ENCODE peak calls at places on chromosomes 4 and X, in four cellular contexts. A is myocyte, X is DMS 273 treated with DMSO at 0.1 percent for 48 hours, U is fibroblast of pulmonary artery. C is an unnamed sample.

GRCh38 chr4:74873545-74874295 is 59.2 kb upstream of the PARM1 start:
- DNase-seq in A (peak), X (no peak), U (peak), C (no peak)

GRCh38 chrX:71466979-71467523 is 65.9 kb upstream of the OGT start:
- DNase-seq in U (no peak), A (no peak), X (no peak), C (no peak)

GRCh38 chr4:807792-808191 is 18.1 kb downstream of the CPLX1 start:
- DNase-seq in U (no peak), X (no peak), A (no peak), C (no peak)

GRCh38 chr4:137749466-137749865 is 217.2 kb upstream of the PCDH18 start:
- DNase-seq in U (peak), X (no peak), A (peak), C (no peak)

GRCh38 chr4:83959160-83959559 is 423.3 kb downstream of the GPAT3 start:
- DNase-seq in A (no peak), X (no peak), U (no peak), C (no peak)

GRCh38 chr4:172850838-172851237 is 317.8 kb upstream of the GALNT7 start:
- DNase-seq in X (no peak), U (peak), A (peak), C (no peak)

GRCh38 chr4:120771907-120772306 is 150.6 kb downstream of the PRDM5 start:
- DNase-seq in U (no peak), A (no peak), X (no peak), C (no peak)

GRCh38 chr4:6891436-6892170 is 18.0 kb upstream of the TBC1D14 start:
- DNase-seq in X (no peak), A (no peak), U (peak), C (no peak)

GRCh38 chr4:139501531-139502311 is 47.8 kb downstream of the RAB33B start:
- DNase-seq in A (no peak), X (no peak), U (no peak), C (no peak)

GRCh38 chrX:150564838-150565237 is 3.6 kb upstream of the MTM1 start:
- DNase-seq in X (no peak), U (no peak), A (no peak), C (no peak)

GRCh38 chr4:105895609-105896460 is 564 bp downstream of the NPNT start:
- DNase-seq in A (no peak), X (no peak), U (no peak), C (peak)

GRCh38 chr4:19835429-19835828 is 416.3 kb upstream of the SLIT2 start:
- DNase-seq in X (no peak), A (no peak), U (no peak), C (no peak)

GRCh38 chr4:102612824-102613366 is 111.7 kb downstream of the NFKB1 start:
- DNase-seq in U (no peak), A (no peak), X (no peak), C (no peak)

GRCh38 chr4:85050736-85051135 is 84.2 kb upstream of the WDFY3 start:
- DNase-seq in A (no peak), X (no peak), U (no peak), C (no peak)

GRCh38 chr4:165625281-165625680 is 246.5 kb downstream of the CPE start:
- DNase-seq in X (no peak), A (no peak), U (peak), C (no peak)

GRCh38 chrX:69948398-69948797 is 101.3 kb downstream of the AWAT2 start:
- DNase-seq in A (no peak), X (no peak), U (no peak), C (no peak)

GRCh38 chr4:38715076-38715475 is 51.1 kb downstream of the KLF3 start:
- DNase-seq in X (no peak), U (no peak), A (no peak), C (no peak)

GRCh38 chr4:8266508-8266907 is 3.0 kb upstream of the HTRA3 start:
- DNase-seq in A (no peak), U (no peak), X (no peak), C (no peak)